ENCODE peak calls at places on chromosomes 5 and 9, in four cellular contexts. One of them, this sample, is unnamed.

GRCh38 chr5:9015250-9015936 is 530.5 kb downstream of the SEMA5A start:
- DNase-seq in kidney glomerular epithelial cell: no peak
- DNase-seq in stromal cell of bone marrow: no peak
- DNase-seq in AG09309: peak
- DNase-seq in this sample: peak

GRCh38 chr5:59158165-59158564 is 575.3 kb downstream of the RAB3C start:
- DNase-seq in kidney glomerular epithelial cell: no peak
- DNase-seq in stromal cell of bone marrow: peak
- DNase-seq in AG09309: no peak
- DNase-seq in this sample: no peak

GRCh38 chr5:143023447-143024096 is 253.4 kb downstream of the ARHGAP26 start:
- DNase-seq in kidney glomerular epithelial cell: no peak
- DNase-seq in stromal cell of bone marrow: no peak
- DNase-seq in AG09309: no peak
- DNase-seq in this sample: no peak

GRCh38 chr9:108477538-108478006 is 378.2 kb downstream of the ACTL7B start:
- DNase-seq in kidney glomerular epithelial cell: peak
- DNase-seq in stromal cell of bone marrow: peak
- DNase-seq in AG09309: peak
- DNase-seq in this sample: no peak

GRCh38 chr5:68265347-68265746 is 49.8 kb downstream of the PIK3R1 start:
- DNase-seq in kidney glomerular epithelial cell: no peak
- DNase-seq in stromal cell of bone marrow: no peak
- DNase-seq in AG09309: no peak
- DNase-seq in this sample: no peak

GRCh38 chr5:155872801-155873200 is 454.2 kb upstream of the SGCD start:
- DNase-seq in kidney glomerular epithelial cell: peak
- DNase-seq in stromal cell of bone marrow: peak
- DNase-seq in AG09309: no peak
- DNase-seq in this sample: no peak

GRCh38 chr5:169450464-169450863 is 133.1 kb upstream of the SPDL1 start:
- DNase-seq in kidney glomerular epithelial cell: no peak
- DNase-seq in stromal cell of bone marrow: peak
- DNase-seq in AG09309: no peak
- DNase-seq in this sample: no peak

GRCh38 chr9:6142816-6143454 is 72.7 kb upstream of the IL33 start:
- DNase-seq in kidney glomerular epithelial cell: no peak
- DNase-seq in stromal cell of bone marrow: no peak
- DNase-seq in AG09309: no peak
- DNase-seq in this sample: no peak

GRCh38 chr9:125897481-125897880 is 150.3 kb downstream of the PBX3 start:
- DNase-seq in kidney glomerular epithelial cell: no peak
- DNase-seq in stromal cell of bone marrow: no peak
- DNase-seq in AG09309: no peak
- DNase-seq in this sample: no peak

GRCh38 chr9:7844283-7844682 is 44.7 kb upstream of the DMAC1 start:
- DNase-seq in kidney glomerular epithelial cell: peak
- DNase-seq in stromal cell of bone marrow: peak
- DNase-seq in AG09309: no peak
- DNase-seq in this sample: no peak

GRCh38 chr5:68027519-68027918 is 188.0 kb upstream of the PIK3R1 start:
- DNase-seq in kidney glomerular epithelial cell: no peak
- DNase-seq in stromal cell of bone marrow: peak
- DNase-seq in AG09309: peak
- DNase-seq in this sample: peak

GRCh38 chr5:115459844-115460243 is 84.7 kb downstream of the FEM1C start:
- DNase-seq in kidney glomerular epithelial cell: no peak
- DNase-seq in stromal cell of bone marrow: peak
- DNase-seq in AG09309: no peak
- DNase-seq in this sample: peak

GRCh38 chr9:109307380-109308240 is 13.2 kb downstream of the EPB41L4B start:
- DNase-seq in kidney glomerular epithelial cell: no peak
- DNase-seq in stromal cell of bone marrow: no peak
- DNase-seq in AG09309: no peak
- DNase-seq in this sample: no peak

GRCh38 chr5:87116821-87117512 is 150.7 kb upstream of the RASA1 start:
- DNase-seq in kidney glomerular epithelial cell: no peak
- DNase-seq in stromal cell of bone marrow: no peak
- DNase-seq in AG09309: no peak
- DNase-seq in this sample: no peak

GRCh38 chr9:37503736-37504135 is 18.0 kb downstream of the POLR1E start:
- DNase-seq in kidney glomerular epithelial cell: no peak
- DNase-seq in stromal cell of bone marrow: no peak
- DNase-seq in AG09309: no peak
- DNase-seq in this sample: no peak

GRCh38 chr9:89501311-89501898 is 3.5 kb upstream of the SEMA4D start:
- DNase-seq in kidney glomerular epithelial cell: no peak
- DNase-seq in stromal cell of bone marrow: no peak
- DNase-seq in AG09309: no peak
- DNase-seq in this sample: no peak

GRCh38 chr5:53616939-53617549 is 56.6 kb downstream of the NDUFS4 start:
- DNase-seq in kidney glomerular epithelial cell: peak
- DNase-seq in stromal cell of bone marrow: no peak
- DNase-seq in AG09309: no peak
- DNase-seq in this sample: no peak

GRCh38 chr5:43483210-43484048 is at the start of gene TMEM267:
- DNase-seq in kidney glomerular epithelial cell: peak
- DNase-seq in stromal cell of bone marrow: peak
- DNase-seq in AG09309: peak
- DNase-seq in this sample: peak

GRCh38 chr5:169716287-169716686 is 79.2 kb downstream of the DOCK2 start:
- DNase-seq in kidney glomerular epithelial cell: peak
- DNase-seq in stromal cell of bone marrow: peak
- DNase-seq in AG09309: peak
- DNase-seq in this sample: no peak

GRCh38 chr5:95365302-95366095 is 25.7 kb upstream of the FAM81B start:
- DNase-seq in kidney glomerular epithelial cell: no peak
- DNase-seq in stromal cell of bone marrow: no peak
- DNase-seq in AG09309: no peak
- DNase-seq in this sample: no peak

GRCh38 chr5:108711898-108712297 is 35.8 kb upstream of the FER start:
- DNase-seq in kidney glomerular epithelial cell: no peak
- DNase-seq in stromal cell of bone marrow: no peak
- DNase-seq in AG09309: no peak
- DNase-seq in this sample: no peak

GRCh38 chr9:133051281-133051900 is 10.4 kb upstream of the CEL start:
- DNase-seq in kidney glomerular epithelial cell: no peak
- DNase-seq in stromal cell of bone marrow: no peak
- DNase-seq in AG09309: no peak
- DNase-seq in this sample: no peak

GRCh38 chr5:170693701-170694100 is 89.8 kb upstream of the GABRP start:
- DNase-seq in kidney glomerular epithelial cell: no peak
- DNase-seq in stromal cell of bone marrow: no peak
- DNase-seq in AG09309: no peak
- DNase-seq in this sample: no peak

GRCh38 chr5:141843156-141843927 is 34.9 kb downstream of the PCDH1 start:
- DNase-seq in kidney glomerular epithelial cell: peak
- DNase-seq in stromal cell of bone marrow: no peak
- DNase-seq in AG09309: no peak
- DNase-seq in this sample: no peak

This sample was measured in GM04503.